ENCODE peak calls at places on chromosome 4, in six cellular contexts. One of them, this sample, is unnamed.
A peak's percentile ranks its signal among the peaks of the same experiment; 100 is the strongest.

GRCh38 chr4:147639388-147639787 is 22.2 kb downstream of the TMEM184C start:
- DNase-seq in psoas muscle: no peak
- DNase-seq in AG09309: no peak
- DNase-seq in tibial nerve: no peak
- DNase-seq in right lobe of liver: no peak
- DNase-seq in kidney epithelial cell: no peak
- DNase-seq in this sample: no peak

GRCh38 chr4:2487632-2488031 is 18.7 kb downstream of the RNF4 start:
- DNase-seq in tibial nerve: no peak
- DNase-seq in AG09309: no peak
- DNase-seq in right lobe of liver: peak; percentile 3
- DNase-seq in kidney epithelial cell: no peak
- DNase-seq in psoas muscle: no peak
- DNase-seq in this sample: no peak

GRCh38 chr4:15755321-15755750 is 22.8 kb upstream of the CD38 start:
- DNase-seq in kidney epithelial cell: no peak
- DNase-seq in psoas muscle: no peak
- DNase-seq in right lobe of liver: no peak
- DNase-seq in tibial nerve: no peak
- DNase-seq in AG09309: no peak
- DNase-seq in this sample: no peak

GRCh38 chr4:7383251-7383650 is 51.5 kb downstream of the PSAPL1 start:
- DNase-seq in right lobe of liver: no peak
- DNase-seq in AG09309: no peak
- DNase-seq in kidney epithelial cell: no peak
- DNase-seq in tibial nerve: no peak
- DNase-seq in psoas muscle: no peak
- DNase-seq in this sample: no peak

GRCh38 chr4:73194064-73194463 is 64.5 kb downstream of the ANKRD17 start:
- DNase-seq in tibial nerve: no peak
- DNase-seq in psoas muscle: no peak
- DNase-seq in kidney epithelial cell: no peak
- DNase-seq in right lobe of liver: no peak
- DNase-seq in AG09309: no peak
- DNase-seq in this sample: no peak

GRCh38 chr4:74794341-74794801 is at the start of gene BTC:
- DNase-seq in tibial nerve: no peak
- DNase-seq in kidney epithelial cell: no peak
- DNase-seq in AG09309: no peak
- DNase-seq in right lobe of liver: peak; percentile 73
- DNase-seq in psoas muscle: peak; percentile 47
- DNase-seq in this sample: no peak

GRCh38 chr4:150501983-150502382 is 80.0 kb upstream of the MAB21L2 start:
- DNase-seq in tibial nerve: no peak
- DNase-seq in psoas muscle: no peak
- DNase-seq in kidney epithelial cell: no peak
- DNase-seq in AG09309: no peak
- DNase-seq in right lobe of liver: no peak
- DNase-seq in this sample: no peak

GRCh38 chr4:40685300-40685699 is 55.6 kb upstream of the RBM47 start:
- DNase-seq in psoas muscle: no peak
- DNase-seq in kidney epithelial cell: no peak
- DNase-seq in AG09309: no peak
- DNase-seq in tibial nerve: no peak
- DNase-seq in right lobe of liver: no peak
- DNase-seq in this sample: peak; percentile 31

GRCh38 chr4:169185133-169185956 is 85.4 kb downstream of the SH3RF1 start:
- DNase-seq in kidney epithelial cell: no peak
- DNase-seq in right lobe of liver: no peak
- DNase-seq in AG09309: no peak
- DNase-seq in tibial nerve: no peak
- DNase-seq in psoas muscle: no peak
- DNase-seq in this sample: no peak

GRCh38 chr4:80452768-80453167 is 117.2 kb downstream of the CFAP299 start:
- DNase-seq in kidney epithelial cell: no peak
- DNase-seq in AG09309: no peak
- DNase-seq in right lobe of liver: no peak
- DNase-seq in psoas muscle: no peak
- DNase-seq in tibial nerve: no peak
- DNase-seq in this sample: no peak

GRCh38 chr4:95087657-95088455 is 330.1 kb downstream of the BMPR1B start:
- DNase-seq in kidney epithelial cell: no peak
- DNase-seq in tibial nerve: no peak
- DNase-seq in AG09309: no peak
- DNase-seq in psoas muscle: no peak
- DNase-seq in right lobe of liver: no peak
- DNase-seq in this sample: no peak

GRCh38 chr4:8435656-8436121 is 4.8 kb downstream of the ACOX3 start:
- DNase-seq in AG09309: no peak
- DNase-seq in psoas muscle: no peak
- DNase-seq in right lobe of liver: no peak
- DNase-seq in tibial nerve: no peak
- DNase-seq in kidney epithelial cell: no peak
- DNase-seq in this sample: no peak

GRCh38 chr4:85113706-85114105 is 147.2 kb upstream of the WDFY3 start:
- DNase-seq in tibial nerve: no peak
- DNase-seq in kidney epithelial cell: no peak
- DNase-seq in psoas muscle: no peak
- DNase-seq in right lobe of liver: no peak
- DNase-seq in AG09309: no peak
- DNase-seq in this sample: peak; percentile 34

GRCh38 chr4:107036602-107037151 is 564 bp upstream of the DKK2 start:
- DNase-seq in tibial nerve: no peak
- DNase-seq in kidney epithelial cell: no peak
- DNase-seq in right lobe of liver: peak; percentile 43
- DNase-seq in AG09309: no peak
- DNase-seq in psoas muscle: peak; percentile 28
- DNase-seq in this sample: no peak

GRCh38 chr4:53779025-53779424 is 187.7 kb upstream of the LNX1 start:
- DNase-seq in AG09309: no peak
- DNase-seq in right lobe of liver: no peak
- DNase-seq in psoas muscle: no peak
- DNase-seq in tibial nerve: no peak
- DNase-seq in kidney epithelial cell: no peak
- DNase-seq in this sample: no peak

GRCh38 chr4:76780781-76781697 is 116.9 kb downstream of the SOWAHB start:
- DNase-seq in tibial nerve: no peak
- DNase-seq in psoas muscle: no peak
- DNase-seq in AG09309: no peak
- DNase-seq in kidney epithelial cell: no peak
- DNase-seq in right lobe of liver: no peak
- DNase-seq in this sample: no peak

DNA sequence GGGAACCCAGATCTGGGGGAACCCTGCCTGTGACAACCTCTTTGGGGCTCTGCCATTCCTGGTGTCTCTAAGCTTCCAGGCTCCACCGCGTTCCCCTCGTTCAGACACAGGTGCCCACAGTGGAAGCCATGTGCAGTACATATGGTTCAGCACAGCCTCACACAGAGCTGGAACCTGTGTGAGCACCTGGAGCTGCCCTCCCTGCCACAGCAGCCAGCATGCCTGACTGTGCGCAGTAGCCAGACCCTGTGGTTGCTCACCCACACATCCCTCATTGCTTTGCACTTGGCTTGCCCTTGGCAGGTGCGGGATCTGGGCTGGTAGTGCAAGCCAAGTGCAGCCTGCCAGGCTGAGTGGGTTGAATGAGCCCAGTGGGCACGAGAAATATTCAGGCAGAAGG is 814.2 kb downstream of the PDHA2 start:
- DNase-seq in kidney epithelial cell: no peak
- DNase-seq in psoas muscle: no peak
- DNase-seq in AG09309: no peak
- DNase-seq in right lobe of liver: peak; percentile 38
- DNase-seq in tibial nerve: no peak
- DNase-seq in this sample: no peak
- H3K4me3 ChIP-seq in kidney epithelial cell: no peak overlapping the region
- H3K4me3 ChIP-seq in psoas muscle: no peak overlapping the region
- H3K4me3 ChIP-seq in AG09309: no peak overlapping the region
- H3K4me3 ChIP-seq in right lobe of liver: no peak overlapping the region
- H3K4me3 ChIP-seq in tibial nerve: no peak overlapping the region
- H3K4me3 ChIP-seq in this sample: no peak overlapping the region

DNA sequence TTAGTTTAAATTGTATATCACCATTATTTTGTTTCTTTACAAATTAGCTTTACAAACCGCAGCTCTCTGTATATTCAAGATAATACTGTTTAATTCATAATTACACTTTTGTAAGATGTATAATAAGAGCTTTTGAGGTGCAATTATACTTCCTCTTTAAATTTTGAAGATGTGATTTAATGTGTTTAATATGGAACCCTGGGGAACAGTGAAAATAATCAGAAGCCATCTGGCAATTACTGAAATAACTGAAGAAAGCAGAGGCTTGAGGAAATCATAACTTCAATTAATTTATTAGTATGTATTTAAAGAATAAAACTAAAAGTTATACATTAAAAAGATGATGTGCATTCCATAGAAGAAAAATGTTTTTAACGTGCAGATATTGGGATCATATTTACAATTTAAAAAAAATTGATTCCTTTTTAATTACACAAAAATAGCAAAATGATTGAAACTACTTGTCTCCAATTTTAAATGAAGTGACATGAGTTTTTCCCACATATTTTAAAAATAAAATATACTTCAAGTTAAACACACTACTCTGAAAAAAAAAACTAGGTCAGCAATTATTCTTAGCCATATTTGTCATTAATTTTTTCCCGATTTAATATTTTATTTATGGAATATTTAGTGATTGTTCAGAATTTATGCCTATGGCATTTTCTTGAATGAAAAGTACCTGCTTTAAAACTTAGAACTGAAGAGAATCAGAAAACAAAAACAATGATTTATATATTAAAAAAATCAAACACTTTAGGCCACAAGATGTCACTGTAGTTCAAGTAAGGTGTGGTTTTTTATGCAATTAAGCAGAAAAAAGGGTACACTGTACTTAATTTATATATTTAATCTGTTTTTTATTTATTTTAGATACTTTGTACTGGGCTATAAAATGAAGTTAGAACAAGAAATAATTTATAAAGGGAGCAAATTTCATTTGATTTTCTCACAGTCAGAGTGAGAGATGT is 942.7 kb upstream of the NDST4 start:
- DNase-seq in psoas muscle: no peak
- DNase-seq in tibial nerve: no peak
- DNase-seq in right lobe of liver: no peak
- DNase-seq in AG09309: no peak
- DNase-seq in kidney epithelial cell: no peak
- DNase-seq in this sample: no peak
- TF ChIP-seq CTCF in psoas muscle: no peak
- TF ChIP-seq CTCF in tibial nerve: no peak
- TF ChIP-seq CTCF in right lobe of liver: peak; percentile 16
- TF ChIP-seq CTCF in AG09309: no peak
- TF ChIP-seq CTCF in kidney epithelial cell: peak; percentile 28
- TF ChIP-seq CTCF in this sample: no peak

GRCh38 chr4:124642846-124643245 is 69.7 kb downstream of the ANKRD50 start:
- DNase-seq in right lobe of liver: no peak
- DNase-seq in psoas muscle: no peak
- DNase-seq in tibial nerve: no peak
- DNase-seq in AG09309: no peak
- DNase-seq in kidney epithelial cell: no peak
- DNase-seq in this sample: no peak
- H3K4me3 ChIP-seq in right lobe of liver: no peak overlapping the region
- H3K4me3 ChIP-seq in psoas muscle: no peak overlapping the region
- H3K4me3 ChIP-seq in tibial nerve: no peak overlapping the region
- H3K4me3 ChIP-seq in AG09309: no peak overlapping the region
- H3K4me3 ChIP-seq in kidney epithelial cell: no peak overlapping the region
- H3K4me3 ChIP-seq in this sample: no peak overlapping the region

DNA sequence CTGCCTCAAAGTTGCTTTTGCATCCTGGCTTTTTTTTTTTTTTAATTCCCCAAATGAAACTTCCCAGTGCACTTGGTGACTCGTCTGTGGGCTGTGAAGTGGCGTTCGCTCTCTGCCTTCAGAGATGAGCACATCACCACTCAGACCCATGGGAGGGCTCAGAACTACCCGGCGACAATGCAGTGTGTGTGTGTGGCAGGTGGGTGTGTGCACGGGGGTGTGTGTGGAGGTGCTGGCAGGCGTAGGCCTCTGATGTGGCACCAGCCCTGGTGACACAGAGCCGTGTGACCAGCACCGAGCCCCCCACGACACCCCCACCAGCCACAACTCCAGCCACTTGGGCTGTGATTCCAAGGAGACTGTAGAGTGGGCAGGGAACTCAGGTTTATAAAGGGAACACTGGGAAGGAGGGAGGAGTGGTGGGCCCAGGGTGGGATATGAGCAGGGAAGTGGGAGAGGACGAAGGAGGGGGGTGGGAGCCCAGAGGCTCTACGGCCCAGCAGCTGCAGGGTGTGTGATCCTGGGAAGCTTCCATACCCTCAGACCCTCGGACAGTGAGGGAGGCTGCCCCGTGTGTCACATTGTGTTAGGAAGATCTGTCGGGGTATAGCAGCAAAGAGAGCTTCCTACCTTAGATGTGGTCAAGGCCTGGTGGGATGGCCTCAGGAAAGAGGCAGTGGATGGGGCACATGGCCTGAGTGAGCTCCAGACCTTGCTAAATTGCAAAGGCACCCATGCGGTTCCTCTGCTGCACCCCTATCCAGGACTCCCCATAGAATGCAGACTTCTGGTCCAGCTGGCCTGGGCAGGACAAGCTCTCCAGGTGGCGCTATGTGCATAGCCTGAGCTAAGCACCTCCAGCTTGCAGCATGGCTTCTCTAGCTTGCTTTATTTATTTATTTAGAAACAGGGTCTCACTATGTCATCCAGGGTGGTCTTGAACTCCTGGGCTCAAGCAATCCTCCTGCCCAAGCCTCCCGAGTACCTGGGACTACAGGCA is 5.8 kb upstream of the WFS1 start:
- DNase-seq in psoas muscle: no peak
- DNase-seq in AG09309: peak; percentile 2
- DNase-seq in right lobe of liver: no peak
- DNase-seq in tibial nerve: no peak
- DNase-seq in kidney epithelial cell: no peak
- DNase-seq in this sample: no peak
- TF ChIP-seq CTCF in psoas muscle: peak; percentile 29
- TF ChIP-seq CTCF in AG09309: peak; percentile 74
- TF ChIP-seq CTCF in right lobe of liver: peak; percentile 46
- TF ChIP-seq CTCF in tibial nerve: no peak
- TF ChIP-seq CTCF in kidney epithelial cell: peak; percentile 63
- TF ChIP-seq CTCF in this sample: peak; percentile 73

GRCh38 chr4:140790171-140790570 is 34.0 kb upstream of the TBC1D9 start:
- DNase-seq in AG09309: no peak
- DNase-seq in tibial nerve: no peak
- DNase-seq in psoas muscle: no peak
- DNase-seq in right lobe of liver: no peak
- DNase-seq in kidney epithelial cell: no peak
- DNase-seq in this sample: no peak

GRCh38 chr4:140793291-140793690 is 37.1 kb upstream of the TBC1D9 start:
- DNase-seq in right lobe of liver: no peak
- DNase-seq in tibial nerve: no peak
- DNase-seq in kidney epithelial cell: no peak
- DNase-seq in psoas muscle: no peak
- DNase-seq in AG09309: no peak
- DNase-seq in this sample: no peak

GRCh38 chr4:140789752-140790151 is 33.6 kb upstream of the TBC1D9 start:
- DNase-seq in tibial nerve: no peak
- DNase-seq in AG09309: no peak
- DNase-seq in right lobe of liver: no peak
- DNase-seq in psoas muscle: no peak
- DNase-seq in kidney epithelial cell: no peak
- DNase-seq in this sample: no peak

DNA sequence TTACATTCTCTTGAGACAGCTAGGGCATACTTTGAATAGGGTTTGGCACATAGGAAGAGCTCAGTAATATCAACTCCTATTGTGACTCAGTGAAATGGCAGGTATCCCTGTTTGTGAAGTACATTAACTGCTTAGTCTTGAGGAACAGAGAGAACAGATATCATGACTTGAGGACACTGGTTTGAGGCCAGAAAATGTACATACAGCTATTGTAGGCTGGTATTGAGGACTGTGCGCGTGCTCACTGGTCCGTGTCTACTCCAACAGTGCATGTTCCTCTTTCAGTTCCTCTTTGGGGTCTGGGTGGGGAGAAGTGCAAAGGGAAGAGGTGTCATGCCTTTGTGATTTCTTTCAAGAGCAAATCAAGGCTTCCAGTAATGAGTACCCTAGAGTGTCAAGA is 34.6 kb upstream of the TBC1D9 start:
- DNase-seq in AG09309: no peak
- DNase-seq in right lobe of liver: no peak
- DNase-seq in tibial nerve: peak; percentile 28
- DNase-seq in psoas muscle: peak; percentile 53
- DNase-seq in kidney epithelial cell: no peak
- DNase-seq in this sample: no peak
- H3K4me3 ChIP-seq in AG09309: no peak overlapping the region
- H3K4me3 ChIP-seq in right lobe of liver: no peak overlapping the region
- H3K4me3 ChIP-seq in tibial nerve: no peak overlapping the region
- H3K4me3 ChIP-seq in psoas muscle: no peak overlapping the region
- H3K4me3 ChIP-seq in kidney epithelial cell: no peak overlapping the region
- H3K4me3 ChIP-seq in this sample: no peak overlapping the region

This sample was measured in AG04449.